ENCODE peak calls at places on chromosomes 3 and 15, in ten cellular contexts. One of them, this sample, is unnamed.

GRCh38 chr3:128385080-128385832 is 81.4 kb downstream of the DNAJB8 start:
- DNase-seq in K562: no peak
- DNase-seq in SK-N-SH: no peak
- DNase-seq in suprapubic skin: no peak
- DNase-seq in transverse colon: peak
- DNase-seq in esophagus muscularis mucosa: no peak
- DNase-seq in sigmoid colon: peak
- DNase-seq in H1: no peak
- DNase-seq in GM12878: no peak
- DNase-seq in upper lobe of left lung: peak
- DNase-seq in this sample: peak

GRCh38 chr3:194314669-194315068 is 36.5 kb downstream of the CPN2 start:
- DNase-seq in K562: no peak
- DNase-seq in SK-N-SH: no peak
- DNase-seq in suprapubic skin: no peak
- DNase-seq in transverse colon: no peak
- DNase-seq in esophagus muscularis mucosa: no peak
- DNase-seq in sigmoid colon: no peak
- DNase-seq in H1: no peak
- DNase-seq in GM12878: no peak
- DNase-seq in upper lobe of left lung: no peak
- DNase-seq in this sample: no peak

GRCh38 chr3:127787071-127787490 is 35.2 kb downstream of the MGLL start:
- DNase-seq in K562: no peak
- DNase-seq in SK-N-SH: peak
- DNase-seq in suprapubic skin: peak
- DNase-seq in transverse colon: peak
- DNase-seq in esophagus muscularis mucosa: no peak
- DNase-seq in sigmoid colon: peak
- DNase-seq in H1: no peak
- DNase-seq in GM12878: no peak
- DNase-seq in upper lobe of left lung: no peak
- DNase-seq in this sample: no peak

GRCh38 chr3:136938334-136938733 is 19.4 kb upstream of the IL20RB start:
- DNase-seq in K562: no peak
- DNase-seq in SK-N-SH: no peak
- DNase-seq in suprapubic skin: no peak
- DNase-seq in transverse colon: no peak
- DNase-seq in esophagus muscularis mucosa: no peak
- DNase-seq in sigmoid colon: no peak
- DNase-seq in H1: no peak
- DNase-seq in GM12878: no peak
- DNase-seq in upper lobe of left lung: no peak
- DNase-seq in this sample: no peak

GRCh38 chr15:31517711-31518110 is 191.1 kb downstream of the KLF13 start:
- DNase-seq in K562: no peak
- DNase-seq in SK-N-SH: no peak
- DNase-seq in suprapubic skin: no peak
- DNase-seq in transverse colon: no peak
- DNase-seq in esophagus muscularis mucosa: no peak
- DNase-seq in sigmoid colon: no peak
- DNase-seq in H1: no peak
- DNase-seq in GM12878: no peak
- DNase-seq in upper lobe of left lung: no peak
- DNase-seq in this sample: no peak

GRCh38 chr3:34934660-34935059 is 704.7 kb upstream of the ARPP21 start:
- DNase-seq in K562: no peak
- DNase-seq in SK-N-SH: no peak
- DNase-seq in suprapubic skin: no peak
- DNase-seq in transverse colon: no peak
- DNase-seq in esophagus muscularis mucosa: no peak
- DNase-seq in sigmoid colon: no peak
- DNase-seq in H1: no peak
- DNase-seq in GM12878: no peak
- DNase-seq in upper lobe of left lung: no peak
- DNase-seq in this sample: no peak

GRCh38 chr15:29309139-29309538 is 39.5 kb upstream of the NSMCE3 start:
- DNase-seq in K562: no peak
- DNase-seq in SK-N-SH: no peak
- DNase-seq in suprapubic skin: no peak
- DNase-seq in transverse colon: no peak
- DNase-seq in esophagus muscularis mucosa: no peak
- DNase-seq in sigmoid colon: no peak
- DNase-seq in H1: no peak
- DNase-seq in GM12878: peak
- DNase-seq in upper lobe of left lung: no peak
- DNase-seq in this sample: no peak

GRCh38 chr15:68335655-68336054 is 58.1 kb downstream of the FEM1B start:
- DNase-seq in K562: no peak
- DNase-seq in SK-N-SH: no peak
- DNase-seq in suprapubic skin: no peak
- DNase-seq in transverse colon: no peak
- DNase-seq in esophagus muscularis mucosa: no peak
- DNase-seq in sigmoid colon: no peak
- DNase-seq in H1: no peak
- DNase-seq in GM12878: no peak
- DNase-seq in upper lobe of left lung: no peak
- DNase-seq in this sample: no peak

GRCh38 chr15:67341539-67341938 is 87.0 kb downstream of the IQCH start:
- DNase-seq in K562: no peak
- DNase-seq in SK-N-SH: no peak
- DNase-seq in suprapubic skin: no peak
- DNase-seq in transverse colon: no peak
- DNase-seq in esophagus muscularis mucosa: no peak
- DNase-seq in sigmoid colon: no peak
- DNase-seq in H1: no peak
- DNase-seq in GM12878: no peak
- DNase-seq in upper lobe of left lung: no peak
- DNase-seq in this sample: no peak

GRCh38 chr3:43223670-43224364 is 62.5 kb upstream of the SNRK start:
- DNase-seq in K562: no peak
- DNase-seq in SK-N-SH: no peak
- DNase-seq in suprapubic skin: no peak
- DNase-seq in transverse colon: no peak
- DNase-seq in esophagus muscularis mucosa: no peak
- DNase-seq in sigmoid colon: no peak
- DNase-seq in H1: no peak
- DNase-seq in GM12878: no peak
- DNase-seq in upper lobe of left lung: no peak
- DNase-seq in this sample: no peak

GRCh38 chr15:73387507-73388255 is 18.9 kb upstream of the HCN4 start:
- DNase-seq in K562: no peak
- DNase-seq in SK-N-SH: no peak
- DNase-seq in suprapubic skin: peak
- DNase-seq in transverse colon: no peak
- DNase-seq in esophagus muscularis mucosa: no peak
- DNase-seq in sigmoid colon: no peak
- DNase-seq in H1: no peak
- DNase-seq in GM12878: no peak
- DNase-seq in upper lobe of left lung: no peak
- DNase-seq in this sample: no peak

GRCh38 chr3:64584193-64584592 is 103.6 kb downstream of the ADAMTS9 start:
- DNase-seq in K562: no peak
- DNase-seq in SK-N-SH: no peak
- DNase-seq in suprapubic skin: no peak
- DNase-seq in transverse colon: no peak
- DNase-seq in esophagus muscularis mucosa: no peak
- DNase-seq in sigmoid colon: no peak
- DNase-seq in H1: no peak
- DNase-seq in GM12878: no peak
- DNase-seq in upper lobe of left lung: no peak
- DNase-seq in this sample: no peak

GRCh38 chr3:98553751-98554150 is 22.0 kb downstream of the GPR15 start:
- DNase-seq in K562: no peak
- DNase-seq in SK-N-SH: no peak
- DNase-seq in suprapubic skin: no peak
- DNase-seq in transverse colon: no peak
- DNase-seq in esophagus muscularis mucosa: no peak
- DNase-seq in sigmoid colon: no peak
- DNase-seq in H1: no peak
- DNase-seq in GM12878: no peak
- DNase-seq in upper lobe of left lung: no peak
- DNase-seq in this sample: no peak

GRCh38 chr3:178602864-178603263 is 66.6 kb downstream of the KCNMB2 start:
- DNase-seq in K562: no peak
- DNase-seq in SK-N-SH: no peak
- DNase-seq in suprapubic skin: no peak
- DNase-seq in transverse colon: no peak
- DNase-seq in esophagus muscularis mucosa: no peak
- DNase-seq in sigmoid colon: no peak
- DNase-seq in H1: no peak
- DNase-seq in GM12878: no peak
- DNase-seq in upper lobe of left lung: no peak
- DNase-seq in this sample: no peak

GRCh38 chr15:39530446-39531342 is 50.2 kb upstream of the THBS1 start:
- DNase-seq in K562: no peak
- DNase-seq in SK-N-SH: peak
- DNase-seq in suprapubic skin: no peak
- DNase-seq in transverse colon: no peak
- DNase-seq in esophagus muscularis mucosa: no peak
- DNase-seq in sigmoid colon: no peak
- DNase-seq in H1: peak
- DNase-seq in GM12878: no peak
- DNase-seq in upper lobe of left lung: no peak
- DNase-seq in this sample: no peak

DNA sequence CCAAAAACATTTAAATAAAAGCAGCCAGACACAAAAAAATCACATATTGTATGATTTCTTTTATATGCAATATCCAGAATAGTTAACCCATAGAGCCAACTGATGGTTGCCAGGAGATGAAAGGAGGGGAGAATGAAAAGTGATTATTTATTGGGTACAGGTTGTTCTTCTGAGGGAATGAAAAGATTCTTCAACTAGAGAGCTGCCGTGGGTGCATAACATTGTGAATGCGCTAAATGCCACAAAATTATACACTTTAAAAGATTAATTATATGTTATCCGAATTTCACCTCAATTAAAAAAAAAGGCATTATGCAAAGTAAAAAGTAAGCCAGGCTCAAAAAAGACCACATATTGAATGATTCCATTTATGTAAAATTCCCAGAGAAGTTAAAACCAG is 36.1 kb downstream of the PRKAR2A start:
- DNase-seq in K562: no peak
- DNase-seq in SK-N-SH: no peak
- DNase-seq in suprapubic skin: no peak
- DNase-seq in transverse colon: no peak
- DNase-seq in esophagus muscularis mucosa: no peak
- DNase-seq in sigmoid colon: no peak
- DNase-seq in H1: no peak
- DNase-seq in GM12878: no peak
- DNase-seq in upper lobe of left lung: no peak
- DNase-seq in this sample: no peak
- TF ChIP-seq POLR2AphosphoS5 in K562: no peak
- TF ChIP-seq POLR2AphosphoS5 in SK-N-SH: no peak
- TF ChIP-seq POLR2AphosphoS5 in suprapubic skin: no peak
- TF ChIP-seq POLR2AphosphoS5 in transverse colon: no peak
- TF ChIP-seq POLR2AphosphoS5 in esophagus muscularis mucosa: no peak
- TF ChIP-seq POLR2AphosphoS5 in sigmoid colon: no peak
- TF ChIP-seq POLR2AphosphoS5 in H1: no peak
- TF ChIP-seq POLR2AphosphoS5 in GM12878: no peak
- TF ChIP-seq POLR2AphosphoS5 in upper lobe of left lung: no peak
- TF ChIP-seq POLR2AphosphoS5 in this sample: no peak

GRCh38 chr3:169534439-169534838 is 129.1 kb downstream of the MECOM start:
- DNase-seq in K562: no peak
- DNase-seq in SK-N-SH: no peak
- DNase-seq in suprapubic skin: no peak
- DNase-seq in transverse colon: no peak
- DNase-seq in esophagus muscularis mucosa: no peak
- DNase-seq in sigmoid colon: no peak
- DNase-seq in H1: no peak
- DNase-seq in GM12878: no peak
- DNase-seq in upper lobe of left lung: no peak
- DNase-seq in this sample: no peak
- H3K27ac ChIP-seq in K562: no peak
- H3K27ac ChIP-seq in SK-N-SH: no peak
- H3K27ac ChIP-seq in suprapubic skin: no peak
- H3K27ac ChIP-seq in transverse colon: no peak
- H3K27ac ChIP-seq in esophagus muscularis mucosa: no peak
- H3K27ac ChIP-seq in sigmoid colon: no peak
- H3K27ac ChIP-seq in H1: no peak
- H3K27ac ChIP-seq in GM12878: no peak
- H3K27ac ChIP-seq in upper lobe of left lung: no peak
- H3K27ac ChIP-seq in this sample: no peak

DNA sequence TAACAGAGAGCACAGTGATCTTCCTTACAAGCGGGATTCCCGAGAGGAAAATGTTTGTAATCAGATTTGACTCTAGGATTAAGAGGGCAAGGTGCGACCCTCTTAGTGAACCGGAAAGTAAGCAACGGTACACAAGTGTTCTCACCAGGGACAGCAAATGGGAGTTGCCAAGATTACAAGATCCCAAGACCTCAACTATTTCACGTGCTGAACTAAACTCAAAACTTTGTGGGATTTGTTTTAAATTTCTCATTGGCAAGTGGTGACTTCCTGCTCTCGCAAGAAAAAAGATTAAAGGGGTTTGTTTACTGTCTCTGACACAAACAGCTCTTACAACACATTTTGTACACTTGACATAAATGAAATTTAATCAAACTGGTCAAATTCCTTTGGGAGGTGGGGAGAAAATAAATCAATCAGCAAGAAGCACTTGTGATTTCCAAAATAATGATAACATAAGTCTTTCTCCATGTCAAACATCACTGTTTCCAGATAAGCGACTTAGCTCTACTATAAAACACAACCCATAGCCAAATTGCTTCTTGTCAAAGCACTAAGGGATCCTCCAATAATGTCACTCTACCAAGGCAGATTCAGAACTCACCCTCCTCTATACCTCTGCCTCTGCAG is 2.3 kb upstream of the PGPEP1L start:
- DNase-seq in K562: no peak
- DNase-seq in SK-N-SH: no peak
- DNase-seq in suprapubic skin: no peak
- DNase-seq in transverse colon: no peak
- DNase-seq in esophagus muscularis mucosa: peak
- DNase-seq in sigmoid colon: no peak
- DNase-seq in H1: no peak
- DNase-seq in GM12878: no peak
- DNase-seq in upper lobe of left lung: no peak
- DNase-seq in this sample: no peak
- TF ChIP-seq EP300 in K562: no peak
- TF ChIP-seq EP300 in SK-N-SH: no peak
- TF ChIP-seq EP300 in suprapubic skin: no peak
- TF ChIP-seq EP300 in transverse colon: no peak
- TF ChIP-seq EP300 in esophagus muscularis mucosa: no peak
- TF ChIP-seq EP300 in sigmoid colon: no peak
- TF ChIP-seq EP300 in H1: no peak
- TF ChIP-seq EP300 in GM12878: no peak
- TF ChIP-seq EP300 in upper lobe of left lung: no peak
- TF ChIP-seq EP300 in this sample: no peak

DNA sequence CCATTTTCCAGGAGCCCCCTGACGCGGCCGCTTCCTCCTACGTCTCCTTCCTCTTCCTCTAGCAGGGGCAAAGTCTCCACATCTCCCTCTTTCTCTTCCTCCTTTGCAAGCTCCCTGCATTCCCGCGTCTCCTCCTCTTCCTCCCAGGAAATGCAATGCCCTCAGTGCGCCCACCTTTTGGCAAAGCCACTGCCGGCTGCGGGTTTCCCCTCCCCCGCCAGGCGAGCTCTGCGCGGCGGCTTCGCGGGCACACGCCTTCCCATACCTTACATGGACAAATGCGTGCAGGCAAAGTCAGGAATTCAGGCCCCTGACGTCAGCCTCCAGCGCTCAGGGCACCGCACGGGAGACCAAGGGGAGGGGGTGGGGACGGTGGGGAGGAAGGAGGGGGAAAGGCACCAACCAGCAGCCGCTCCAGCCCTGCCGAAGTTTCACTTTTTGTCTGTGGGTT is 434 bp upstream of the LPP start:
- DNase-seq in K562: no peak
- DNase-seq in SK-N-SH: peak
- DNase-seq in suprapubic skin: peak
- DNase-seq in transverse colon: peak
- DNase-seq in esophagus muscularis mucosa: peak
- DNase-seq in sigmoid colon: peak
- DNase-seq in H1: peak
- DNase-seq in GM12878: no peak
- DNase-seq in upper lobe of left lung: peak
- DNase-seq in this sample: peak
- TF ChIP-seq POLR2AphosphoS5 in K562: no peak
- TF ChIP-seq POLR2AphosphoS5 in SK-N-SH: no peak
- TF ChIP-seq POLR2AphosphoS5 in suprapubic skin: no peak
- TF ChIP-seq POLR2AphosphoS5 in transverse colon: peak
- TF ChIP-seq POLR2AphosphoS5 in esophagus muscularis mucosa: peak
- TF ChIP-seq POLR2AphosphoS5 in sigmoid colon: peak
- TF ChIP-seq POLR2AphosphoS5 in H1: no peak
- TF ChIP-seq POLR2AphosphoS5 in GM12878: no peak
- TF ChIP-seq POLR2AphosphoS5 in upper lobe of left lung: peak
- TF ChIP-seq POLR2AphosphoS5 in this sample: peak

This sample was measured in stomach.